ENCODE peak calls at places on chromosomes 4 and X, in seven cellular contexts. One of them, this sample, is unnamed. For H3K27me3, the result is how much of the 10 kb centered on the place peaks cover.

GRCh38 chr4:89398146-89398545 is 90.5 kb upstream of the GPRIN3 start:
- DNase-seq in ovary: no peak
- DNase-seq in cardiac muscle cell: no peak
- DNase-seq in tibial artery: no peak
- DNase-seq in prostate gland: no peak
- DNase-seq in osteoblast: no peak
- DNase-seq in endothelial cell of umbilical vein: no peak
- DNase-seq in this sample: no peak

GRCh38 chrX:100995469-100995868 is 26.0 kb downstream of the ARL13A start:
- DNase-seq in osteoblast: peak
- DNase-seq in ovary: no peak
- DNase-seq in tibial artery: no peak
- DNase-seq in prostate gland: no peak
- DNase-seq in cardiac muscle cell: peak
- DNase-seq in endothelial cell of umbilical vein: peak
- DNase-seq in this sample: no peak

GRCh38 chr4:7394681-7395451 is 39.9 kb downstream of the PSAPL1 start:
- DNase-seq in tibial artery: peak
- DNase-seq in endothelial cell of umbilical vein: no peak
- DNase-seq in ovary: no peak
- DNase-seq in cardiac muscle cell: no peak
- DNase-seq in prostate gland: no peak
- DNase-seq in osteoblast: no peak
- DNase-seq in this sample: no peak

GRCh38 chr4:128516568-128516967 is 229.0 kb upstream of the PGRMC2 start:
- DNase-seq in ovary: no peak
- DNase-seq in tibial artery: no peak
- DNase-seq in prostate gland: no peak
- DNase-seq in osteoblast: no peak
- DNase-seq in cardiac muscle cell: peak
- DNase-seq in endothelial cell of umbilical vein: peak
- DNase-seq in this sample: no peak

GRCh38 chr4:64781737-64782326 is 372.6 kb upstream of the TECRL start:
- DNase-seq in ovary: no peak
- DNase-seq in tibial artery: no peak
- DNase-seq in prostate gland: no peak
- DNase-seq in cardiac muscle cell: peak
- DNase-seq in osteoblast: peak
- DNase-seq in endothelial cell of umbilical vein: peak
- DNase-seq in this sample: no peak

GRCh38 chr4:145341381-145341780 is 140.3 kb upstream of the SMAD1 start:
- DNase-seq in osteoblast: no peak
- DNase-seq in tibial artery: no peak
- DNase-seq in cardiac muscle cell: no peak
- DNase-seq in ovary: no peak
- DNase-seq in prostate gland: no peak
- DNase-seq in endothelial cell of umbilical vein: no peak
- DNase-seq in this sample: no peak

GRCh38 chr4:46329118-46329976 is 60.6 kb downstream of the GABRA2 start:
- DNase-seq in tibial artery: no peak
- DNase-seq in cardiac muscle cell: peak
- DNase-seq in endothelial cell of umbilical vein: no peak
- DNase-seq in prostate gland: no peak
- DNase-seq in ovary: no peak
- DNase-seq in osteoblast: no peak
- DNase-seq in this sample: peak

GRCh38 chr4:16717266-16717970 is 181.0 kb downstream of the LDB2 start:
- DNase-seq in cardiac muscle cell: peak
- DNase-seq in ovary: no peak
- DNase-seq in tibial artery: no peak
- DNase-seq in osteoblast: no peak
- DNase-seq in endothelial cell of umbilical vein: no peak
- DNase-seq in prostate gland: no peak
- DNase-seq in this sample: no peak

GRCh38 chrX:24498181-24498580 is 33.1 kb downstream of the PDK3 start:
- DNase-seq in cardiac muscle cell: peak
- DNase-seq in ovary: no peak
- DNase-seq in endothelial cell of umbilical vein: peak
- DNase-seq in prostate gland: peak
- DNase-seq in tibial artery: peak
- DNase-seq in osteoblast: no peak
- DNase-seq in this sample: peak

GRCh38 chrX:9566150-9566621 is 101.3 kb downstream of the TBL1X start:
- DNase-seq in tibial artery: peak
- DNase-seq in cardiac muscle cell: peak
- DNase-seq in prostate gland: peak
- DNase-seq in endothelial cell of umbilical vein: peak
- DNase-seq in ovary: peak
- DNase-seq in osteoblast: peak
- DNase-seq in this sample: peak

GRCh38 chr4:17284323-17285175 is 227.3 kb downstream of the QDPR start:
- DNase-seq in prostate gland: no peak
- DNase-seq in tibial artery: no peak
- DNase-seq in endothelial cell of umbilical vein: peak
- DNase-seq in osteoblast: no peak
- DNase-seq in cardiac muscle cell: no peak
- DNase-seq in ovary: no peak
- DNase-seq in this sample: no peak

GRCh38 chrX:150547511-150548115 is 20.8 kb upstream of the MTM1 start:
- DNase-seq in cardiac muscle cell: peak
- DNase-seq in ovary: peak
- DNase-seq in osteoblast: peak
- DNase-seq in endothelial cell of umbilical vein: peak
- DNase-seq in prostate gland: peak
- DNase-seq in tibial artery: peak
- DNase-seq in this sample: peak

GRCh38 chr4:95204873-95205272 is 343.9 kb downstream of the UNC5C start:
- DNase-seq in prostate gland: no peak
- DNase-seq in ovary: no peak
- DNase-seq in endothelial cell of umbilical vein: no peak
- DNase-seq in tibial artery: no peak
- DNase-seq in osteoblast: no peak
- DNase-seq in cardiac muscle cell: no peak
- DNase-seq in this sample: no peak

GRCh38 chrX:102624105-102624504 is 24.8 kb downstream of the ARMCX5 start:
- DNase-seq in tibial artery: no peak
- DNase-seq in endothelial cell of umbilical vein: no peak
- DNase-seq in osteoblast: peak
- DNase-seq in ovary: no peak
- DNase-seq in prostate gland: no peak
- DNase-seq in cardiac muscle cell: peak
- DNase-seq in this sample: no peak

GRCh38 chr4:183342541-183343533 is 20.6 kb upstream of the CLDN24 start:
- DNase-seq in ovary: no peak
- DNase-seq in osteoblast: no peak
- DNase-seq in tibial artery: no peak
- DNase-seq in cardiac muscle cell: peak
- DNase-seq in endothelial cell of umbilical vein: no peak
- DNase-seq in prostate gland: no peak
- DNase-seq in this sample: no peak

GRCh38 chrX:110226931-110227330 is 91.0 kb downstream of the AMMECR1 start:
- DNase-seq in prostate gland: no peak
- DNase-seq in ovary: no peak
- DNase-seq in tibial artery: no peak
- DNase-seq in osteoblast: no peak
- DNase-seq in endothelial cell of umbilical vein: peak
- DNase-seq in cardiac muscle cell: no peak
- DNase-seq in this sample: no peak

GRCh38 chr4:80340036-80340435 is 4.5 kb downstream of the CFAP299 start:
- DNase-seq in ovary: no peak
- DNase-seq in endothelial cell of umbilical vein: no peak
- DNase-seq in prostate gland: no peak
- DNase-seq in cardiac muscle cell: peak
- DNase-seq in osteoblast: no peak
- DNase-seq in tibial artery: no peak
- DNase-seq in this sample: no peak

GRCh38 chr4:140152015-140152703 is 1.8 kb downstream of the MAML3 start:
- DNase-seq in cardiac muscle cell: no peak
- DNase-seq in tibial artery: peak
- DNase-seq in prostate gland: peak
- DNase-seq in ovary: peak
- DNase-seq in endothelial cell of umbilical vein: no peak
- DNase-seq in osteoblast: peak
- DNase-seq in this sample: peak
- TF ChIP-seq CTCF in cardiac muscle cell: peak
- TF ChIP-seq CTCF in tibial artery: peak
- TF ChIP-seq CTCF in prostate gland: peak
- TF ChIP-seq CTCF in ovary: peak
- TF ChIP-seq CTCF in endothelial cell of umbilical vein: peak
- TF ChIP-seq CTCF in osteoblast: peak
- TF ChIP-seq CTCF in this sample: peak

GRCh38 chrX:39837688-39838087 is 260.1 kb downstream of the BCOR start:
- DNase-seq in endothelial cell of umbilical vein: no peak
- DNase-seq in cardiac muscle cell: no peak
- DNase-seq in ovary: no peak
- DNase-seq in prostate gland: no peak
- DNase-seq in osteoblast: no peak
- DNase-seq in tibial artery: no peak
- DNase-seq in this sample: no peak

GRCh38 chrX:39841604-39842003 is 256.2 kb downstream of the BCOR start:
- DNase-seq in tibial artery: no peak
- DNase-seq in cardiac muscle cell: no peak
- DNase-seq in ovary: no peak
- DNase-seq in osteoblast: no peak
- DNase-seq in endothelial cell of umbilical vein: no peak
- DNase-seq in prostate gland: no peak
- DNase-seq in this sample: no peak

GRCh38 chrX:39836802-39837420 is 260.8 kb downstream of the BCOR start:
- DNase-seq in ovary: no peak
- DNase-seq in prostate gland: no peak
- DNase-seq in cardiac muscle cell: no peak
- DNase-seq in tibial artery: no peak
- DNase-seq in endothelial cell of umbilical vein: no peak
- DNase-seq in osteoblast: no peak
- DNase-seq in this sample: no peak

GRCh38 chrX:39840141-39841126 is 257.3 kb downstream of the BCOR start:
- DNase-seq in endothelial cell of umbilical vein: no peak
- DNase-seq in prostate gland: no peak
- DNase-seq in osteoblast: no peak
- DNase-seq in cardiac muscle cell: no peak
- DNase-seq in ovary: no peak
- DNase-seq in tibial artery: peak
- DNase-seq in this sample: no peak

GRCh38 chrX:39839371-39839770 is 258.4 kb downstream of the BCOR start:
- DNase-seq in ovary: no peak
- DNase-seq in cardiac muscle cell: no peak
- DNase-seq in tibial artery: no peak
- DNase-seq in endothelial cell of umbilical vein: no peak
- DNase-seq in prostate gland: no peak
- DNase-seq in osteoblast: no peak
- DNase-seq in this sample: no peak
- H3K27me3 ChIP-seq in ovary: under half
- H3K27me3 ChIP-seq in cardiac muscle cell: under half
- H3K27me3 ChIP-seq in tibial artery: under half
- H3K27me3 ChIP-seq in endothelial cell of umbilical vein: under half
- H3K27me3 ChIP-seq in prostate gland: under half
- H3K27me3 ChIP-seq in osteoblast: under half
- H3K27me3 ChIP-seq in this sample: under half

DNA sequence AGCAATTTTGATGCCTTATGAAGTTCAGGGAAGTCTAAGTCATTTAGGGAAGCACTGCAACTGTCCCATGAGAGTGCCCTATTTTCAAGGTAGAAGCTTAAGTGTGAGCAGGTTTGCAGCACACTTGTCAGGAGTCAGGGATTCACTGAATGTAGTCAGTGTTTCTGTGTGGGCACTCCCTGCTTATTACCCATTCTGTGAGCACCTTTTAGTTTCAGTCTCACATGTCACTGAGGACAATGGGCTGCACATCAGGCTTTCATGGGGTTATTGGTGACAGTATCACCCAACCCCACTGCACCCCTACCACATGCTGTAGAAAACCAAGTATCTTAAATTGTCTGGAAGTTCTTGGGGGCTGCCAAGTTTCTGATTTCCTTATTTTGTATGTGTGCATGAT is 2.9 kb upstream of the CCNG2 start:
- DNase-seq in tibial artery: no peak
- DNase-seq in ovary: no peak
- DNase-seq in prostate gland: no peak
- DNase-seq in osteoblast: no peak
- DNase-seq in cardiac muscle cell: no peak
- DNase-seq in endothelial cell of umbilical vein: no peak
- DNase-seq in this sample: no peak
- H3K27ac ChIP-seq in tibial artery: no peak
- H3K27ac ChIP-seq in ovary: no peak
- H3K27ac ChIP-seq in prostate gland: no peak
- H3K27ac ChIP-seq in osteoblast: no peak
- H3K27ac ChIP-seq in cardiac muscle cell: no peak
- H3K27ac ChIP-seq in endothelial cell of umbilical vein: no peak
- H3K27ac ChIP-seq in this sample: no peak

GRCh38 chrX:51395807-51396728 is 63.4 kb downstream of the NUDT10 start:
- DNase-seq in osteoblast: peak
- DNase-seq in endothelial cell of umbilical vein: no peak
- DNase-seq in ovary: peak
- DNase-seq in tibial artery: no peak
- DNase-seq in cardiac muscle cell: peak
- DNase-seq in prostate gland: peak
- DNase-seq in this sample: no peak
- TF ChIP-seq CTCF in osteoblast: no peak
- TF ChIP-seq CTCF in endothelial cell of umbilical vein: no peak
- TF ChIP-seq CTCF in ovary: no peak
- TF ChIP-seq CTCF in tibial artery: peak
- TF ChIP-seq CTCF in cardiac muscle cell: peak
- TF ChIP-seq CTCF in prostate gland: peak
- TF ChIP-seq CTCF in this sample: peak

GRCh38 chrX:118199997-118200396 is 83.4 kb upstream of the KLHL13 start:
- DNase-seq in osteoblast: no peak
- DNase-seq in cardiac muscle cell: no peak
- DNase-seq in prostate gland: no peak
- DNase-seq in endothelial cell of umbilical vein: no peak
- DNase-seq in tibial artery: no peak
- DNase-seq in ovary: no peak
- DNase-seq in this sample: no peak

DNA sequence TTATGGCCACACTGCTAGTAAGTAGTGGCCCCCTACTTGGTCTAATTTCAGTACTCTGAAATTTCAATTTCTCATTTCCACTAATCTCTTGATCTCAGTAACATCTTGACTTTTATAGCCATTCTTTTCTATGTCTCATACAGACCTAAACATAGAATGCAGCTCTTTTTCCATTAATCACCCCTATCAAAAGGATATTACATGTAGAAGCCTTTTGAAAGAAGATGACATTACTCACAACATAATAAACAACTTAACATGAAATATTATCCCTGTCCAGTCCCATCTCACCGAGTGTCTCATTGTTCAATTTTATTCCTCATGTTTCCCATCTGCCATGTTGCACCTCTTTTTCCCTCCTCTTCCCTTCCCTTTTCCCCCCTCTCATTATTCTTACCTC is 81.1 kb upstream of the KLHL13 start:
- DNase-seq in osteoblast: no peak
- DNase-seq in endothelial cell of umbilical vein: no peak
- DNase-seq in cardiac muscle cell: no peak
- DNase-seq in tibial artery: no peak
- DNase-seq in ovary: no peak
- DNase-seq in prostate gland: no peak
- DNase-seq in this sample: no peak
- H3K27me3 ChIP-seq in osteoblast: under half
- H3K27me3 ChIP-seq in endothelial cell of umbilical vein: under half
- H3K27me3 ChIP-seq in cardiac muscle cell: under half
- H3K27me3 ChIP-seq in tibial artery: under half
- H3K27me3 ChIP-seq in ovary: under half
- H3K27me3 ChIP-seq in prostate gland: under half
- H3K27me3 ChIP-seq in this sample: under half

This sample was measured in transverse colon.